ENCODE peak calls at places on chromosome 1, in eight cellular contexts. One of them, this sample, is unnamed.

GRCh38 chr1:16266411-16267118 is 29.6 kb upstream of the CPLANE2 start:
- DNase-seq in occipital lobe: no peak
- DNase-seq in hippocampal formation: no peak
- DNase-seq in amygdala: no peak
- DNase-seq in non-pigmented ciliary epithelial cell: no peak
- DNase-seq in BJ: no peak
- DNase-seq in stimulated activated CD4-positive, alpha-beta T cell treated with anti-CD3 and anti-CD28 coated beads, Interleukin-1b, Interleukin-23, amount 100 ng/mL, for 4 hours: no peak
- DNase-seq in effector CD4-positive, alpha-beta T cell: no peak
- DNase-seq in this sample: no peak

GRCh38 chr1:105337427-105337826 is 1587.7 kb downstream of the AMY1C start:
- DNase-seq in occipital lobe: no peak
- DNase-seq in hippocampal formation: no peak
- DNase-seq in amygdala: no peak
- DNase-seq in non-pigmented ciliary epithelial cell: no peak
- DNase-seq in BJ: no peak
- DNase-seq in stimulated activated CD4-positive, alpha-beta T cell treated with anti-CD3 and anti-CD28 coated beads, Interleukin-1b, Interleukin-23, amount 100 ng/mL, for 4 hours: no peak
- DNase-seq in effector CD4-positive, alpha-beta T cell: no peak
- DNase-seq in this sample: no peak

GRCh38 chr1:169024800-169025253 is 81.7 kb upstream of the ATP1B1 start:
- DNase-seq in occipital lobe: no peak
- DNase-seq in hippocampal formation: no peak
- DNase-seq in amygdala: no peak
- DNase-seq in non-pigmented ciliary epithelial cell: no peak
- DNase-seq in BJ: no peak
- DNase-seq in stimulated activated CD4-positive, alpha-beta T cell treated with anti-CD3 and anti-CD28 coated beads, Interleukin-1b, Interleukin-23, amount 100 ng/mL, for 4 hours: no peak
- DNase-seq in effector CD4-positive, alpha-beta T cell: no peak
- DNase-seq in this sample: no peak

GRCh38 chr1:198919667-198920398 is 281.0 kb downstream of the PTPRC start:
- DNase-seq in occipital lobe: no peak
- DNase-seq in hippocampal formation: no peak
- DNase-seq in amygdala: no peak
- DNase-seq in non-pigmented ciliary epithelial cell: no peak
- DNase-seq in BJ: no peak
- DNase-seq in stimulated activated CD4-positive, alpha-beta T cell treated with anti-CD3 and anti-CD28 coated beads, Interleukin-1b, Interleukin-23, amount 100 ng/mL, for 4 hours: no peak
- DNase-seq in effector CD4-positive, alpha-beta T cell: no peak
- DNase-seq in this sample: no peak

GRCh38 chr1:2969011-2969869 is 52.0 kb upstream of the ACTRT2 start:
- DNase-seq in occipital lobe: no peak
- DNase-seq in hippocampal formation: no peak
- DNase-seq in amygdala: no peak
- DNase-seq in non-pigmented ciliary epithelial cell: no peak
- DNase-seq in BJ: no peak
- DNase-seq in stimulated activated CD4-positive, alpha-beta T cell treated with anti-CD3 and anti-CD28 coated beads, Interleukin-1b, Interleukin-23, amount 100 ng/mL, for 4 hours: no peak
- DNase-seq in effector CD4-positive, alpha-beta T cell: no peak
- DNase-seq in this sample: no peak

GRCh38 chr1:28577052-28577678 is 14.9 kb upstream of the RAB42 start:
- DNase-seq in occipital lobe: no peak
- DNase-seq in hippocampal formation: no peak
- DNase-seq in amygdala: no peak
- DNase-seq in non-pigmented ciliary epithelial cell: no peak
- DNase-seq in BJ: no peak
- DNase-seq in stimulated activated CD4-positive, alpha-beta T cell treated with anti-CD3 and anti-CD28 coated beads, Interleukin-1b, Interleukin-23, amount 100 ng/mL, for 4 hours: no peak
- DNase-seq in effector CD4-positive, alpha-beta T cell: no peak
- DNase-seq in this sample: no peak

GRCh38 chr1:165367375-165367993 is 11.0 kb upstream of the LMX1A start:
- DNase-seq in occipital lobe: peak; percentile 10
- DNase-seq in hippocampal formation: peak; percentile 74
- DNase-seq in amygdala: peak; percentile 50
- DNase-seq in non-pigmented ciliary epithelial cell: peak; percentile 41
- DNase-seq in BJ: no peak
- DNase-seq in stimulated activated CD4-positive, alpha-beta T cell treated with anti-CD3 and anti-CD28 coated beads, Interleukin-1b, Interleukin-23, amount 100 ng/mL, for 4 hours: peak; percentile 81
- DNase-seq in effector CD4-positive, alpha-beta T cell: peak; percentile 71
- DNase-seq in this sample: peak; percentile 39

GRCh38 chr1:25666437-25666836 is 49.8 kb downstream of the MAN1C1 start:
- DNase-seq in occipital lobe: no peak
- DNase-seq in hippocampal formation: no peak
- DNase-seq in amygdala: no peak
- DNase-seq in non-pigmented ciliary epithelial cell: no peak
- DNase-seq in BJ: no peak
- DNase-seq in stimulated activated CD4-positive, alpha-beta T cell treated with anti-CD3 and anti-CD28 coated beads, Interleukin-1b, Interleukin-23, amount 100 ng/mL, for 4 hours: no peak
- DNase-seq in effector CD4-positive, alpha-beta T cell: no peak
- DNase-seq in this sample: no peak

GRCh38 chr1:23559985-23560755 is 869 bp upstream of the ID3 start:
- DNase-seq in occipital lobe: no peak
- DNase-seq in hippocampal formation: no peak
- DNase-seq in amygdala: no peak
- DNase-seq in non-pigmented ciliary epithelial cell: no peak
- DNase-seq in BJ: no peak
- DNase-seq in stimulated activated CD4-positive, alpha-beta T cell treated with anti-CD3 and anti-CD28 coated beads, Interleukin-1b, Interleukin-23, amount 100 ng/mL, for 4 hours: no peak
- DNase-seq in effector CD4-positive, alpha-beta T cell: no peak
- DNase-seq in this sample: no peak

GRCh38 chr1:10728595-10729410 is 67.6 kb downstream of the CASZ1 start:
- DNase-seq in occipital lobe: no peak
- DNase-seq in hippocampal formation: no peak
- DNase-seq in amygdala: no peak
- DNase-seq in non-pigmented ciliary epithelial cell: no peak
- DNase-seq in BJ: no peak
- DNase-seq in stimulated activated CD4-positive, alpha-beta T cell treated with anti-CD3 and anti-CD28 coated beads, Interleukin-1b, Interleukin-23, amount 100 ng/mL, for 4 hours: no peak
- DNase-seq in effector CD4-positive, alpha-beta T cell: no peak
- DNase-seq in this sample: no peak

GRCh38 chr1:13583964-13584791 is 546 bp downstream of the PDPN start:
- DNase-seq in occipital lobe: peak; percentile 30
- DNase-seq in hippocampal formation: no peak
- DNase-seq in amygdala: no peak
- DNase-seq in non-pigmented ciliary epithelial cell: no peak
- DNase-seq in BJ: no peak
- DNase-seq in stimulated activated CD4-positive, alpha-beta T cell treated with anti-CD3 and anti-CD28 coated beads, Interleukin-1b, Interleukin-23, amount 100 ng/mL, for 4 hours: no peak
- DNase-seq in effector CD4-positive, alpha-beta T cell: no peak
- DNase-seq in this sample: no peak